ENCODE peak calls at places on chromosomes 6 and 20, in eight cellular contexts. E, F, R, O, U, T, Q and D are unnamed samples.

GRCh38 chr20:20815711-20816455 is 103.4 kb upstream of the RALGAPA2 start:
- ATAC-seq in R (no peak), E (no peak), U (no peak), Q (no peak), T (no peak), O (no peak), F (no peak), D (no peak)

GRCh38 chr20:2663364-2663886 is 591 bp downstream of the IDH3B start:
- ATAC-seq in E (no peak), O (no peak), Q (no peak), T (no peak), R (no peak), F (no peak), U (no peak), D (no peak)

GRCh38 chr6:99344289-99344688 is 5.2 kb downstream of the FAXC start:
- ATAC-seq in U (no peak), Q (peak), R (no peak), O (no peak), E (no peak), F (peak), T (peak), D (peak)

GRCh38 chr6:135675862-135676261 is 175.6 kb upstream of the PDE7B start:
- ATAC-seq in F (no peak), E (peak), O (peak), U (peak), T (peak), R (no peak), Q (peak), D (no peak)

GRCh38 chr20:49133571-49133970 is 54.6 kb downstream of the STAU1 start:
- ATAC-seq in E (no peak), T (no peak), O (no peak), F (peak), Q (no peak), R (peak), U (no peak), D (no peak)

GRCh38 chr6:144052488-144052887 is 42.9 kb downstream of the SF3B5 start:
- ATAC-seq in E (no peak), F (no peak), T (no peak), O (no peak), Q (no peak), R (no peak), U (no peak), D (no peak)

GRCh38 chr6:45184937-45185336 is 143.2 kb upstream of the RUNX2 start:
- ATAC-seq in U (no peak), R (no peak), F (no peak), Q (no peak), O (no peak), E (no peak), T (no peak), D (no peak)

GRCh38 chr6:12313311-12313991 is 23.3 kb downstream of the EDN1 start:
- ATAC-seq in Q (no peak), F (no peak), E (no peak), O (no peak), R (peak), T (no peak), U (no peak), D (no peak)

GRCh38 chr6:11772109-11772830 is 6.3 kb downstream of the ADTRP start:
- ATAC-seq in U (peak), F (peak), O (peak), T (no peak), R (no peak), E (no peak), Q (no peak), D (peak)

GRCh38 chr6:130967502-130968469 is 95.3 kb downstream of the EPB41L2 start:
- ATAC-seq in T (no peak), R (no peak), E (no peak), F (no peak), O (no peak), U (no peak), Q (no peak), D (no peak)

GRCh38 chr20:8156603-8157079 is 24.6 kb downstream of the PLCB1 start:
- ATAC-seq in F (peak), E (peak), Q (peak), T (peak), O (peak), U (peak), R (peak), D (peak)

GRCh38 chr6:119148102-119148824 is 69.8 kb upstream of the FAM184A start:
- ATAC-seq in U (peak), E (no peak), R (peak), O (peak), T (no peak), F (peak), Q (no peak), D (peak)

GRCh38 chr6:161251345-161251744 is 22.5 kb downstream of the AGPAT4 start:
- ATAC-seq in U (no peak), T (no peak), Q (no peak), F (no peak), E (no peak), R (no peak), O (no peak), D (no peak)

GRCh38 chr6:84193140-84193708 is 34.2 kb downstream of the CEP162 start:
- ATAC-seq in U (peak), Q (no peak), F (peak), R (peak), O (no peak), T (no peak), E (no peak), D (peak)